ENCODE peak calls at places on chromosome 10, in five cellular contexts. One of them, this sample, is unnamed.

GRCh38 chr10:4885142-4885541 is 59.1 kb downstream of the AKR1E2 start:
- DNase-seq in A549: no peak
- DNase-seq in WTC11: no peak
- DNase-seq in GM12878: no peak
- DNase-seq in HepG2: no peak
- DNase-seq in this sample: no peak

GRCh38 chr10:8055420-8056349 is 1.2 kb downstream of the GATA3 start:
- DNase-seq in A549: no peak
- DNase-seq in WTC11: no peak
- DNase-seq in GM12878: no peak
- DNase-seq in HepG2: no peak
- DNase-seq in this sample: no peak

GRCh38 chr10:22476601-22477364 is 131.5 kb downstream of the SPAG6 start:
- DNase-seq in A549: no peak
- DNase-seq in WTC11: peak; percentile 41
- DNase-seq in GM12878: no peak
- DNase-seq in HepG2: no peak
- DNase-seq in this sample: no peak

GRCh38 chr10:116271593-116272496 is 1.2 kb downstream of the GFRA1 start:
- DNase-seq in A549: no peak
- DNase-seq in WTC11: peak; percentile 37
- DNase-seq in GM12878: no peak
- DNase-seq in HepG2: no peak
- DNase-seq in this sample: no peak

GRCh38 chr10:131519723-131520122 is 208.2 kb upstream of the TCERG1L start:
- DNase-seq in A549: no peak
- DNase-seq in WTC11: no peak
- DNase-seq in GM12878: no peak
- DNase-seq in HepG2: no peak
- DNase-seq in this sample: no peak

GRCh38 chr10:74924251-74924954 is 98.0 kb downstream of the KAT6B start:
- DNase-seq in A549: peak; percentile 28
- DNase-seq in WTC11: no peak
- DNase-seq in GM12878: no peak
- DNase-seq in HepG2: no peak
- DNase-seq in this sample: no peak

GRCh38 chr10:62817120-62817762 is 1.1 kb upstream of the EGR2 start:
- DNase-seq in A549: peak; percentile 27
- DNase-seq in WTC11: no peak
- DNase-seq in GM12878: no peak
- DNase-seq in HepG2: no peak
- DNase-seq in this sample: peak; percentile 58

GRCh38 chr10:6200588-6201510 is 1.9 kb upstream of the PFKFB3 start:
- DNase-seq in A549: peak; percentile 33
- DNase-seq in WTC11: peak; percentile 38
- DNase-seq in GM12878: no peak
- DNase-seq in HepG2: peak; percentile 56
- DNase-seq in this sample: peak; percentile 30

GRCh38 chr10:132886211-132887099 is 55.9 kb downstream of the CFAP46 start:
- DNase-seq in A549: peak; percentile 67
- DNase-seq in WTC11: peak; percentile 14
- DNase-seq in GM12878: no peak
- DNase-seq in HepG2: peak; percentile 7
- DNase-seq in this sample: no peak

GRCh38 chr10:35225204-35225603 is 98.6 kb downstream of the CREM start:
- DNase-seq in A549: no peak
- DNase-seq in WTC11: no peak
- DNase-seq in GM12878: no peak
- DNase-seq in HepG2: no peak
- DNase-seq in this sample: no peak

GRCh38 chr10:52566471-52567246 is 205.9 kb downstream of the MBL2 start:
- DNase-seq in A549: peak; percentile 65
- DNase-seq in WTC11: no peak
- DNase-seq in GM12878: no peak
- DNase-seq in HepG2: peak; percentile 16
- DNase-seq in this sample: no peak

GRCh38 chr10:131499566-131499965 is 188.0 kb upstream of the TCERG1L start:
- DNase-seq in A549: no peak
- DNase-seq in WTC11: no peak
- DNase-seq in GM12878: no peak
- DNase-seq in HepG2: no peak
- DNase-seq in this sample: no peak

GRCh38 chr10:32713560-32713959 is 244.5 kb downstream of the ITGB1 start:
- DNase-seq in A549: peak; percentile 16
- DNase-seq in WTC11: no peak
- DNase-seq in GM12878: no peak
- DNase-seq in HepG2: peak; percentile 6
- DNase-seq in this sample: no peak

GRCh38 chr10:64211466-64211865 is 690.3 kb downstream of the REEP3 start:
- DNase-seq in A549: no peak
- DNase-seq in WTC11: no peak
- DNase-seq in GM12878: no peak
- DNase-seq in HepG2: no peak
- DNase-seq in this sample: no peak

GRCh38 chr10:46309511-46310142 is 22.8 kb downstream of the ANTXRL start:
- DNase-seq in A549: no peak
- DNase-seq in WTC11: no peak
- DNase-seq in GM12878: no peak
- DNase-seq in HepG2: no peak
- DNase-seq in this sample: no peak

GRCh38 chr10:101050206-101051069 is 11.4 kb upstream of the KAZALD1 start:
- DNase-seq in A549: peak; percentile 50
- DNase-seq in WTC11: peak; percentile 95
- DNase-seq in GM12878: no peak
- DNase-seq in HepG2: peak; percentile 44
- DNase-seq in this sample: peak; percentile 77

GRCh38 chr10:13404305-13404759 is 56.2 kb upstream of the SEPHS1 start:
- DNase-seq in A549: no peak
- DNase-seq in WTC11: no peak
- DNase-seq in GM12878: no peak
- DNase-seq in HepG2: no peak
- DNase-seq in this sample: peak; percentile 77

GRCh38 chr10:71539564-71540118 is 142.9 kb downstream of the CDH23 start:
- DNase-seq in A549: no peak
- DNase-seq in WTC11: no peak
- DNase-seq in GM12878: no peak
- DNase-seq in HepG2: no peak
- DNase-seq in this sample: no peak

GRCh38 chr10:110363572-110364411 is 59.1 kb upstream of the SMNDC1 start:
- DNase-seq in A549: no peak
- DNase-seq in WTC11: no peak
- DNase-seq in GM12878: no peak
- DNase-seq in HepG2: no peak
- DNase-seq in this sample: no peak

GRCh38 chr10:72426982-72427381 is 72.3 kb upstream of the DNAJB12 start:
- DNase-seq in A549: no peak
- DNase-seq in WTC11: peak; percentile 39
- DNase-seq in GM12878: no peak
- DNase-seq in HepG2: no peak
- DNase-seq in this sample: no peak

GRCh38 chr10:102419561-102420442 is 834 bp upstream of the FBXL15 start:
- DNase-seq in A549: peak; percentile 51
- DNase-seq in WTC11: peak; percentile 90
- DNase-seq in GM12878: no peak
- DNase-seq in HepG2: peak; percentile 35
- DNase-seq in this sample: peak; percentile 83

GRCh38 chr10:71881956-71882355 is 30.9 kb upstream of the PSAP start:
- DNase-seq in A549: no peak
- DNase-seq in WTC11: no peak
- DNase-seq in GM12878: no peak
- DNase-seq in HepG2: no peak
- DNase-seq in this sample: no peak

GRCh38 chr10:104824378-104825006 is 183.4 kb downstream of the SORCS3 start:
- DNase-seq in A549: peak; percentile 21
- DNase-seq in WTC11: peak; percentile 75
- DNase-seq in GM12878: no peak
- DNase-seq in HepG2: no peak
- DNase-seq in this sample: no peak

GRCh38 chr10:7491949-7492659 is 81.3 kb upstream of the SFMBT2 start:
- DNase-seq in A549: no peak
- DNase-seq in WTC11: no peak
- DNase-seq in GM12878: peak; percentile 74
- DNase-seq in HepG2: no peak
- DNase-seq in this sample: no peak

GRCh38 chr10:113957013-113957412 is 86.7 kb upstream of the ADRB1 start:
- DNase-seq in A549: peak; percentile 26
- DNase-seq in WTC11: no peak
- DNase-seq in GM12878: no peak
- DNase-seq in HepG2: peak; percentile 65
- DNase-seq in this sample: no peak
- TF ChIP-seq ESRRA in A549: no peak
- TF ChIP-seq ESRRA in WTC11: no peak
- TF ChIP-seq ESRRA in GM12878: no peak
- TF ChIP-seq ESRRA in HepG2: no peak
- TF ChIP-seq ESRRA in this sample: no peak

GRCh38 chr10:60031664-60032063 is 125.3 kb upstream of the CCDC6 start:
- DNase-seq in A549: no peak
- DNase-seq in WTC11: no peak
- DNase-seq in GM12878: peak; percentile 23
- DNase-seq in HepG2: no peak
- DNase-seq in this sample: no peak
- TF ChIP-seq ESRRA in A549: no peak
- TF ChIP-seq ESRRA in WTC11: no peak
- TF ChIP-seq ESRRA in GM12878: no peak
- TF ChIP-seq ESRRA in HepG2: no peak
- TF ChIP-seq ESRRA in this sample: peak; percentile 30

DNA sequence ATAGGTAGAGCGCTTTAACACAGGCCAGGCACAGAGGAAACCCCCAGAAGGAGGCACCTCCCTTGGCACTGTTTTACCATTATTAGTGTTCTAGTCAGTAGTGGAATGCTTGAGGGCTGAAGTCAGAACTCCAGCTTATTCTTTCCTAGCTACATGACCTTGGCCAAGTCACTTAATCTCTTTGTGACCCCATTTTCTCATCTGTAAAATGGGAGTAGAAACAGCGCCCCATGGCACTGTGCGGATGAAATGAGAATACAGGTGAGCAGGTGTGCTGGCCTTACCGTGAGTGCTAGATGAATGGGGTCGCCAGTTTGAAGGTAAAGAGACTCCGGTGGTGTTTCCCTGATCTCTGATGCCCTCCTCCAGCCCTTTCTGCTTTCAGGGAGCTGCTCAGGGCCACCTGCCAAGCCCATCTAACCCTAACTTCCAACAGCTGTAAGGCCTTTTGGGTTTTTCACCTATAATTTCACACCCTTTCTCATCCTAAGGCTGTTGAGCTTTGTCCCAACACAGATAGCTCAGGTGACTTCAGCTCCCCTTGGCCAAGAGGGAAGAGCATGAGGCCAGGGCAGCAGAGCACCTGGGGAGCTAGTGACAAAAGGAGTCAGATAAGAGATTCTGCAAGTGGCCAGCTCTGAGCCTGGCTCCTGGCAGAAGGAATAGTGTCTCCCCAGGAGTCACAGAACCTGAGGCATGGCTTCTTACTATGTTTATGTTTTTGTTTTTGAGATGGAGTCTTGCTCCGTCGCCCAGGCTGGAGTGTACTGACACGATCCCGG is 76.8 kb downstream of the SH3PXD2A start:
- DNase-seq in A549: no peak
- DNase-seq in WTC11: no peak
- DNase-seq in GM12878: no peak
- DNase-seq in HepG2: no peak
- DNase-seq in this sample: no peak
- TF ChIP-seq ESRRA in A549: no peak
- TF ChIP-seq ESRRA in WTC11: no peak
- TF ChIP-seq ESRRA in GM12878: no peak
- TF ChIP-seq ESRRA in HepG2: no peak
- TF ChIP-seq ESRRA in this sample: no peak

GRCh38 chr10:16780338-16780880 is 36.8 kb downstream of the RSU1 start:
- DNase-seq in A549: no peak
- DNase-seq in WTC11: no peak
- DNase-seq in GM12878: no peak
- DNase-seq in HepG2: no peak
- DNase-seq in this sample: no peak

GRCh38 chr10:16776896-16777295 is 40.3 kb downstream of the RSU1 start:
- DNase-seq in A549: no peak
- DNase-seq in WTC11: no peak
- DNase-seq in GM12878: no peak
- DNase-seq in HepG2: no peak
- DNase-seq in this sample: no peak

GRCh38 chr10:16777473-16778370 is 39.5 kb downstream of the RSU1 start:
- DNase-seq in A549: peak; percentile 52
- DNase-seq in WTC11: no peak
- DNase-seq in GM12878: no peak
- DNase-seq in HepG2: peak; percentile 50
- DNase-seq in this sample: peak; percentile 64

GRCh38 chr10:16779375-16779774 is 37.8 kb downstream of the RSU1 start:
- DNase-seq in A549: no peak
- DNase-seq in WTC11: no peak
- DNase-seq in GM12878: no peak
- DNase-seq in HepG2: no peak
- DNase-seq in this sample: no peak
- TF ChIP-seq ESRRA in A549: no peak
- TF ChIP-seq ESRRA in WTC11: no peak
- TF ChIP-seq ESRRA in GM12878: no peak
- TF ChIP-seq ESRRA in HepG2: no peak
- TF ChIP-seq ESRRA in this sample: no peak

This sample was measured in K562.